ENCODE peak calls at places on chromosomes 13 and 19, in five cellular contexts. T is breast epithelium, R is tibial nerve, O is lower leg skin, C is NB4. L is an unnamed sample.

GRCh38 chr13:32911506-32911905 is 104.7 kb upstream of the KL start:
- DNase-seq in T (no peak), R (no peak), O (no peak), C (peak; percentile 66), L (no peak)

GRCh38 chr19:51274371-51274770 is 23.5 kb downstream of the SIGLECL1 start:
- DNase-seq in T (no peak), R (no peak), O (no peak), C (no peak), L (no peak)

GRCh38 chr13:102657630-102658029 is 37.2 kb downstream of the METTL21C start:
- DNase-seq in T (no peak), R (no peak), O (no peak), C (no peak), L (no peak)

GRCh38 chr19:1248454-1249297 is at the start of gene MIDN:
- DNase-seq in T (peak; percentile 84), R (peak; percentile 66), O (peak; percentile 96), C (peak; percentile 76), L (peak; percentile 90)

GRCh38 chr19:3403489-3404323 is 37.3 kb downstream of the NFIC start:
- DNase-seq in T (peak; percentile 89), R (peak; percentile 81), O (peak; percentile 97), C (no peak), L (peak; percentile 96)

GRCh38 chr13:25084101-25084500 is 11.8 kb upstream of the PABPC3 start:
- DNase-seq in T (no peak), R (no peak), O (no peak), C (no peak), L (no peak)

GRCh38 chr13:94481966-94482365 is 2.5 kb upstream of the DCT start:
- DNase-seq in T (no peak), R (no peak), O (no peak), C (no peak), L (no peak)

GRCh38 chr13:80132741-80133601 is 208.0 kb downstream of the SPRY2 start:
- DNase-seq in T (no peak), R (peak; percentile 44), O (peak; percentile 85), C (peak; percentile 15), L (peak; percentile 64)

GRCh38 chr13:42048323-42048624 is 174 bp upstream of the DGKH start:
- DNase-seq in T (no peak), R (no peak), O (no peak), C (no peak), L (no peak)

GRCh38 chr13:39931505-39931904 is 276.0 kb downstream of the COG6 start:
- DNase-seq in T (no peak), R (no peak), O (no peak), C (no peak), L (no peak)

GRCh38 chr13:75870397-75870801 is 234.3 kb downstream of the LMO7 start:
- DNase-seq in T (no peak), R (peak; percentile 13), O (no peak), C (peak; percentile 33), L (no peak)

GRCh38 chr13:20873348-20873747 is 29.2 kb downstream of the XPO4 start:
- DNase-seq in T (no peak), R (no peak), O (no peak), C (no peak), L (no peak)

GRCh38 chr13:20882206-20882605 is 20.3 kb downstream of the XPO4 start:
- DNase-seq in T (no peak), R (no peak), O (no peak), C (no peak), L (no peak)

GRCh38 chr13:20877902-20878301 is 24.6 kb downstream of the XPO4 start:
- DNase-seq in T (no peak), R (no peak), O (no peak), C (peak; percentile 26), L (no peak)
- TF ChIP-seq POLR2A in T (no peak), R (no peak), O (no peak), C (no peak), L (no peak)

DNA sequence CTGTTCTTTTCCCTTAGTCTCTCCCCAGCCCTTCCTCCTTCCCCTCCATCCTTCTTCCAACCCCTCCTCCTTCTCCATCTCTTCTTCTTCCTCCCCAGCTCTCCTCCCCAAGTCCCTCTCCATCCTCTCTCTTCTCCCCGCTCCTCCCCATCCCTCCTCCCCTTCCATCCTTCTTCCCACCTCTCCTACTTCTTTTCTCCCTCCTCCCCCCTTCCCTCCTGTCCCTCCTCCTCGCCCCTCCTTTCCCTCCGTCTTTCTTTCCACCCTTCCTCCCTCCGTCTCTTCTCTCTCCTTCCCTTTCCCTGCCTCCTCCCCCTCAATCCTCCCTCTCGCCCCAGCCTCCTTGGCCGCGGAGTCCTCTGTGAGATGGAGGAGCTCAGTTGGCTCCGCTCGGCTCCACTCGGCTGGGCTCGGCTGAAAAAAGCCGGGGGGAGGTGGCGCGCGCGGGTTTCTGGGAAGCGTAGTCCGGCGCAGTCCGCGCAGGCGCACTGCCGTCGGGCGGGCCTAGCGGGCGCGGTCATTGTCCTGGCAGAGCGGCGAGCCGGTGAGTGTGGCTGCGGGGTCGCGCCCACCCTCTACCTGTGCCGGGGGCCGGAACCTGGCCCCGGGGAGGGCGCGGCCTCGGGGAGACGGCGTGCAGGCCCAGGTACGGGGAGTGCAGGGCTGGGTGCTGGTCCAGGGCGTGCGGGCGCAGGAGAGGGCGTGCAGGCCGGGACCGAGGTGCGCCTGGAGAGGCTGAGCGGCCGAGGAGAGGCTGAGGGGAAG is at the start of gene ZNF71:
- DNase-seq in T (peak; percentile 85), R (peak; percentile 69), O (peak; percentile 97), C (peak; percentile 77), L (peak; percentile 91)
- TF ChIP-seq POLR2A in T (no peak), R (no peak), O (no peak), C (no peak), L (peak; percentile 40)

DNA sequence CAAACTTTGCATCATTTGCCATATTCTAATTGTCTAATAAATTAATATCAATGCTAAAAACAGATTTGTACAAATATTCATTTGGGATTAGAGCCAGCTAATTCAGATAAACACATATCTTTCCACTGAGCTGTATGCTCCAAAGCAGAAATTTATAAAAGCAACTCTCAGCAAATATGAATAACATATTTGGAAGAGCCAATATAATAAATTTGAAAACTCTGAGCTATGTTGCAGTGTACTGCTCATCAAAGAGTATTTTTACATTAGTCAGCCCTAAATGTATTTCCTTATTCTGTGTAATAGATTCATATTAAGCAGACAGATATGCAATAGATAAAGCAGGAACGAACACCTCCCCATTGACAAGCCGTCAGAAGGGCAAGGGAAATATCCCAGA is 970.1 kb downstream of the EFNB2 start:
- DNase-seq in T (no peak), R (no peak), O (no peak), C (no peak), L (no peak)
- TF ChIP-seq POLR2A in T (no peak), R (no peak), O (no peak), C (no peak), L (no peak)

GRCh38 chr19:45092747-45093678 is at the start of gene PPP1R37:
- DNase-seq in T (peak; percentile 91), R (peak; percentile 92), O (peak; percentile 98), C (peak; percentile 88), L (peak; percentile 96)

GRCh38 chr19:45090598-45090997 is 2.4 kb upstream of the PPP1R37 start:
- DNase-seq in T (no peak), R (no peak), O (no peak), C (no peak), L (no peak)

GRCh38 chr19:45090034-45090433 is 2.9 kb upstream of the PPP1R37 start:
- DNase-seq in T (no peak), R (no peak), O (no peak), C (no peak), L (no peak)

GRCh38 chr19:45094158-45094557 is 1.2 kb downstream of the PPP1R37 start:
- DNase-seq in T (no peak), R (no peak), O (no peak), C (no peak), L (no peak)

DNA sequence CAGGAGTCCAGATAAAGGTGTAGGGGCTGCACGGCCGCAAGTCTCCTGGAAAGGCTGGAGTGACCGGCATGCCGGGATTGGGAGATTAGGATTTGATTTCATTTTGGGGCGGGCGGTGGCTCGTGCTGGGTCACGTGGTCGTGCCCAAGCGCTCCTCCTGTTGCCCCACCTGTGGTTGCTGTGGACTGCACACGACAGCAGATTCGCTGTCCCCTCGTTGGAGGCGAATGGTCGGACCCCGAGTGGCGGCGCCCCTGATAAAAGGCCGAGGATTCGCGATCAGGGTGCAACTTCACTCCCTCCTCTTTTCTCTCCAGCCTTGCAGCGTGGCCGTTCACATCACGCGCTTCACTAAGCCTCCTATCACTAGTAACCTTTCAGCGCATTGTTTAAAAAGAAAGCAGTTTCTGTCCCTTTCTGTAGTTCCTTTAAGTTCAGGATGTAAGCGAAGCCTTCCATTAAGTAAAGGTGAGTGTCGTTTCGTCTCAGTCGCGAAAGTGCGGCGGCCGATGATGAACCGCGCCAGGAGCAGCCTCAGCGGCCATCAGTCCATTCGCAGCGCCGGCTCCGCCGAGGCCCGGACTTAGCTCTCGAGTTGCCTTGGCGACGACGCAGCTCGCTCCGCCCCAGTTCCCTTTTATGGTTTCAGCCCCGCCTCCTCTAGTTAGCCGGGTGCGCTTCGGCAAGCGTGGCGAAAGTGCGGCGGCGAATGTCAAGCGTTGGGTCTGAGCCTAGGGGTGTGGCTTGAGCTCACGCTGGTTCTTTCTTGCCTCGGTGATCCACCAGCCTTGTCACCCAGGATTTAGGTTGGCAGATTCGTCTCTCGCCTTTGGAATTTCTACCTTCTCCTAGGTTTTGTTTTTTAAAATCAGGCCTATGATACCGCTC is 1.7 kb upstream of the PPP1R37 start:
- DNase-seq in T (peak; percentile 99), R (peak; percentile 98), O (peak; percentile 99), C (no peak), L (peak; percentile 99)
- TF ChIP-seq POLR2A in T (no peak), R (no peak), O (no peak), C (no peak), L (peak; percentile 64)